ENCODE peak calls at places on chromosome 3, in nine cellular contexts. M is NCI-H2171; F is breast epithelium; U is CD8-positive, alpha-beta memory T cell; B is activated gamma-delta T cell treated with Interleukin-2 at 50 U/mL for 16 hours; C is progenitor cell of endocrine pancreas; N is amniotic stem cell; A is AML-193; J is RPMI7951. Z is an unnamed sample.

GRCh38 chr3:86990171-86990733 is 697 bp downstream of the VGLL3 start:
- DNase-seq in M (no peak), F (no peak), U (no peak), B (no peak), C (peak; percentile 34), N (no peak), A (no peak), J (no peak), Z (no peak)

GRCh38 chr3:182212479-182213076 is 500.9 kb downstream of the SOX2 start:
- DNase-seq in M (peak; percentile 48), F (peak; percentile 19), U (no peak), B (no peak), C (no peak), N (no peak), A (no peak), J (peak; percentile 86), Z (no peak)

GRCh38 chr3:85574306-85574705 is 615.5 kb downstream of the CADM2 start:
- DNase-seq in M (no peak), F (no peak), U (no peak), B (no peak), C (no peak), N (no peak), A (no peak), J (no peak), Z (no peak)

GRCh38 chr3:11060500-11061251 is 68.1 kb downstream of the SLC6A1 start:
- DNase-seq in M (no peak), F (peak; percentile 21), U (no peak), B (peak; percentile 14), C (peak; percentile 67), N (peak; percentile 25), A (peak; percentile 52), J (peak; percentile 73), Z (no peak)

GRCh38 chr3:155861476-155862183 is 7.4 kb upstream of the SLC33A1 start:
- DNase-seq in M (no peak), F (no peak), U (no peak), B (no peak), C (no peak), N (no peak), A (no peak), J (peak; percentile 14), Z (no peak)

GRCh38 chr3:55654123-55654787 is 167.1 kb upstream of the WNT5A start:
- DNase-seq in M (no peak), F (no peak), U (no peak), B (no peak), C (no peak), N (no peak), A (no peak), J (no peak), Z (no peak)

GRCh38 chr3:120013481-120013880 is 80.8 kb downstream of the GSK3B start:
- DNase-seq in M (no peak), F (no peak), U (no peak), B (no peak), C (no peak), N (no peak), A (no peak), J (no peak), Z (no peak)

GRCh38 chr3:149547954-149548728 is 73.6 kb downstream of the TM4SF4 start:
- DNase-seq in M (no peak), F (peak; percentile 64), U (no peak), B (no peak), C (no peak), N (peak; percentile 44), A (no peak), J (peak; percentile 90), Z (no peak)

GRCh38 chr3:42680256-42680655 is 5.1 kb upstream of the KLHL40 start:
- DNase-seq in M (no peak), F (no peak), U (no peak), B (no peak), C (no peak), N (no peak), A (no peak), J (peak; percentile 41), Z (no peak)

GRCh38 chr3:41202834-41203345 is 3.6 kb downstream of the CTNNB1 start:
- DNase-seq in M (no peak), F (no peak), U (no peak), B (no peak), C (no peak), N (no peak), A (peak; percentile 38), J (peak; percentile 74), Z (no peak)

GRCh38 chr3:169240786-169241486 is 422.6 kb downstream of the MECOM start:
- DNase-seq in M (no peak), F (no peak), U (no peak), B (no peak), C (no peak), N (no peak), A (no peak), J (no peak), Z (no peak)

GRCh38 chr3:97810779-97811390 is 10.9 kb upstream of the CRYBG3 start:
- DNase-seq in M (no peak), F (no peak), U (no peak), B (no peak), C (no peak), N (no peak), A (no peak), J (no peak), Z (no peak)

GRCh38 chr3:195098741-195099525 is 172.0 kb downstream of the XXYLT1 start:
- DNase-seq in M (no peak), F (no peak), U (no peak), B (no peak), C (no peak), N (no peak), A (no peak), J (no peak), Z (no peak)

GRCh38 chr3:57852896-57853295 is 96.8 kb downstream of the SLMAP start:
- DNase-seq in M (no peak), F (no peak), U (no peak), B (no peak), C (no peak), N (no peak), A (no peak), J (peak; percentile 28), Z (peak; percentile 2)

GRCh38 chr3:65880350-65880749 is 158.4 kb downstream of the MAGI1 start:
- DNase-seq in M (no peak), F (no peak), U (no peak), B (no peak), C (no peak), N (no peak), A (no peak), J (no peak), Z (no peak)

GRCh38 chr3:100754563-100755334 is 45.5 kb downstream of the TFG start:
- DNase-seq in M (no peak), F (no peak), U (no peak), B (no peak), C (no peak), N (no peak), A (no peak), J (no peak), Z (no peak)

GRCh38 chr3:174280186-174280585 is 578.9 kb upstream of the NAALADL2 start:
- DNase-seq in M (no peak), F (no peak), U (no peak), B (no peak), C (no peak), N (no peak), A (no peak), J (no peak), Z (no peak)

GRCh38 chr3:187290561-187290960 is 976 bp downstream of the MASP1 start:
- DNase-seq in M (no peak), F (no peak), U (no peak), B (no peak), C (no peak), N (no peak), A (no peak), J (no peak), Z (no peak)

GRCh38 chr3:102360211-102360610 is 74.6 kb upstream of the ZPLD1 start:
- DNase-seq in M (no peak), F (no peak), U (no peak), B (no peak), C (no peak), N (no peak), A (no peak), J (no peak), Z (no peak)

GRCh38 chr3:4950351-4950784 is 28.9 kb upstream of the BHLHE40 start:
- DNase-seq in M (no peak), F (no peak), U (no peak), B (no peak), C (no peak), N (no peak), A (peak; percentile 78), J (no peak), Z (no peak)

GRCh38 chr3:132787616-132788015 is 65.4 kb upstream of the NPHP3 start:
- DNase-seq in M (no peak), F (no peak), U (no peak), B (no peak), C (no peak), N (no peak), A (no peak), J (peak; percentile 30), Z (no peak)

GRCh38 chr3:89697321-89697916 is 590.0 kb downstream of the EPHA3 start:
- DNase-seq in M (no peak), F (no peak), U (no peak), B (no peak), C (no peak), N (no peak), A (no peak), J (no peak), Z (no peak)

GRCh38 chr3:111319598-111319997 is 222.4 kb upstream of the CD96 start:
- DNase-seq in M (no peak), F (no peak), U (no peak), B (no peak), C (no peak), N (no peak), A (no peak), J (no peak), Z (no peak)

GRCh38 chr3:177787279-177788041 is 590.2 kb upstream of the TBL1XR1 start:
- DNase-seq in M (no peak), F (no peak), U (no peak), B (no peak), C (no peak), N (no peak), A (no peak), J (no peak), Z (peak; percentile 38)

GRCh38 chr3:151750181-151750580 is 16.5 kb downstream of the AADACL2 start:
- DNase-seq in M (no peak), F (no peak), U (no peak), B (no peak), C (no peak), N (no peak), A (no peak), J (no peak), Z (no peak)

GRCh38 chr3:51371943-51372557 is 13.0 kb upstream of the MANF start:
- DNase-seq in M (peak; percentile 42), F (no peak), U (peak; percentile 26), B (peak; percentile 44), C (peak; percentile 56), N (peak; percentile 73), A (peak; percentile 36), J (peak; percentile 66), Z (peak; percentile 28)

GRCh38 chr3:170040283-170040907 is 2.6 kb downstream of the GPR160 start:
- DNase-seq in M (no peak), F (no peak), U (no peak), B (no peak), C (no peak), N (no peak), A (no peak), J (no peak), Z (no peak)

GRCh38 chr3:175149675-175150074 is 290.5 kb downstream of the NAALADL2 start:
- DNase-seq in M (peak; percentile 97), F (peak; percentile 53), U (no peak), B (no peak), C (no peak), N (no peak), A (no peak), J (no peak), Z (no peak)

GRCh38 chr3:53188720-53189119 is 27.7 kb downstream of the PRKCD start:
- DNase-seq in M (no peak), F (no peak), U (no peak), B (no peak), C (no peak), N (no peak), A (no peak), J (no peak), Z (no peak)

GRCh38 chr3:47227678-47228077 is 54.9 kb downstream of the KIF9 start:
- DNase-seq in M (no peak), F (no peak), U (no peak), B (no peak), C (no peak), N (no peak), A (no peak), J (no peak), Z (no peak)

GRCh38 chr3:139793408-139793807 is 115.6 kb upstream of the NMNAT3 start:
- DNase-seq in M (no peak), F (no peak), U (no peak), B (no peak), C (no peak), N (no peak), A (no peak), J (no peak), Z (no peak)

Z was measured in immature natural killer cell.